ENCODE peak calls at places on chromosome 5, in nine cellular contexts. P is endothelial cell of umbilical vein, S is hepatocyte, T is fibroblast of lung, B is MM.1S, Z is GM23338, M is HCT116, Y is PC-3, U is GM12878. J is an unnamed sample.

GRCh38 chr5:90558344-90559192 is at the start of gene ADGRV1:
- DNase-seq in P (peak; percentile 12), S (peak; percentile 94), T (peak; percentile 76), B (peak; percentile 95), Z (peak; percentile 98), M (peak; percentile 86), Y (peak; percentile 99), U (no peak), J (no peak)

GRCh38 chr5:68555891-68556689 is 340.5 kb downstream of the PIK3R1 start:
- DNase-seq in P (no peak), S (no peak), T (peak; percentile 15), B (no peak), Z (no peak), M (no peak), Y (no peak), U (no peak), J (no peak)

GRCh38 chr5:66144799-66145390 is 795 bp downstream of the SREK1 start:
- DNase-seq in P (peak; percentile 87), S (no peak), T (peak; percentile 64), B (no peak), Z (no peak), M (no peak), Y (no peak), U (no peak), J (no peak)

GRCh38 chr5:174665347-174665746 is 59.0 kb upstream of the MSX2 start:
- DNase-seq in P (no peak), S (no peak), T (no peak), B (no peak), Z (no peak), M (no peak), Y (no peak), U (no peak), J (no peak)

GRCh38 chr5:1068204-1068894 is 43.5 kb downstream of the SLC12A7 start:
- DNase-seq in P (no peak), S (no peak), T (no peak), B (no peak), Z (no peak), M (no peak), Y (no peak), U (no peak), J (no peak)

GRCh38 chr5:56328753-56329560 is 95.8 kb upstream of the ANKRD55 start:
- DNase-seq in P (peak; percentile 72), S (peak; percentile 48), T (peak; percentile 72), B (peak; percentile 86), Z (peak; percentile 24), M (no peak), Y (peak; percentile 67), U (peak; percentile 78), J (no peak)

GRCh38 chr5:39177629-39177959 is 41.8 kb downstream of the FYB1 start:
- DNase-seq in P (no peak), S (no peak), T (no peak), B (no peak), Z (no peak), M (no peak), Y (no peak), U (peak; percentile 21), J (peak; percentile 46)

GRCh38 chr5:112125910-112126309 is 293.2 kb downstream of the EPB41L4A start:
- DNase-seq in P (no peak), S (no peak), T (no peak), B (no peak), Z (no peak), M (no peak), Y (no peak), U (no peak), J (no peak)

GRCh38 chr5:66232701-66233100 is 88.6 kb downstream of the SREK1 start:
- DNase-seq in P (no peak), S (no peak), T (peak; percentile 75), B (no peak), Z (peak; percentile 56), M (no peak), Y (no peak), U (no peak), J (no peak)

GRCh38 chr5:159393854-159394274 is 63.6 kb upstream of the IL12B start:
- DNase-seq in P (no peak), S (no peak), T (no peak), B (no peak), Z (no peak), M (no peak), Y (no peak), U (no peak), J (peak; percentile 6)

GRCh38 chr5:159412284-159413046 is 82.2 kb upstream of the IL12B start:
- DNase-seq in P (no peak), S (no peak), T (no peak), B (no peak), Z (peak; percentile 36), M (no peak), Y (no peak), U (peak; percentile 62), J (peak; percentile 53)

GRCh38 chr5:178589180-178590140 is 733 bp downstream of the COL23A1 start:
- DNase-seq in P (peak; percentile 9), S (peak; percentile 80), T (peak; percentile 50), B (no peak), Z (peak; percentile 65), M (no peak), Y (no peak), U (no peak), J (no peak)

GRCh38 chr5:68576805-68577204 is 361.2 kb downstream of the PIK3R1 start:
- DNase-seq in P (no peak), S (no peak), T (no peak), B (no peak), Z (no peak), M (no peak), Y (peak; percentile 1), U (no peak), J (no peak)

GRCh38 chr5:157143127-157143959 is 678 bp upstream of the MED7 start:
- DNase-seq in P (no peak), S (no peak), T (peak; percentile 21), B (peak; percentile 37), Z (peak; percentile 18), M (no peak), Y (no peak), U (no peak), J (peak; percentile 70)

GRCh38 chr5:151029856-151030336 is 9.5 kb downstream of the GPX3 start:
- DNase-seq in P (no peak), S (no peak), T (no peak), B (no peak), Z (no peak), M (no peak), Y (no peak), U (no peak), J (no peak)

GRCh38 chr5:150510460-150511263 is 2.7 kb downstream of the NDST1 start:
- DNase-seq in P (no peak), S (peak; percentile 86), T (peak; percentile 74), B (no peak), Z (peak; percentile 35), M (no peak), Y (no peak), U (no peak), J (no peak)

DNA sequence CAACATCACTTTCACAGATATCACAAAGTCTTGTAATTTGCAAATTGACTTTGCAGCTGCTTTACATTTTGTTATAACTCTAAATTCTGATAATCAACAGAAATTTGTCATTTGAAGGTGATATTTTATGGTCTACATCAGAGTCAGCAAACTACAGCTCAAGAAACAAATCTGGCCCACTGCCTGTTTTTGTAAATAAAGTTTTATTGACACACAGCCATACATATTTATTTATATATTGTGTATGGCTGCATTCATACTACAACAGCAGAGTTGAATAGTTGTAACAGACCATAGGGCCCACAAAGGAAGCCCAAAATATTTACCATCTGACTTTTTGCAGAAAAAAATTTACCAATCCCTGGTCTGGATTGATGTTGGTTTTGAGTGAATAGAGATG is 87.0 kb upstream of the GRIA1 start:
- DNase-seq in P (no peak), S (no peak), T (no peak), B (no peak), Z (no peak), M (no peak), Y (no peak), U (no peak), J (no peak)
- TF ChIP-seq CTCF in P (no peak), S (no peak), T (no peak), B (no peak), Z (no peak), M (no peak), Y (no peak), U (no peak), J (no peak)

GRCh38 chr5:42993516-42994284 is 46.4 kb downstream of the ANXA2R start:
- DNase-seq in P (peak; percentile 88), S (no peak), T (peak; percentile 88), B (peak; percentile 64), Z (no peak), M (no peak), Y (no peak), U (no peak), J (peak; percentile 71)
- TF ChIP-seq EZH2 in P (no peak), S (no peak), T (no peak), B (no peak), Z (peak; percentile 99), M (no peak), Y (no peak), U (no peak), J (no peak)

GRCh38 chr5:80238778-80239679 is 16.8 kb downstream of the SERINC5 start:
- DNase-seq in P (peak; percentile 62), S (no peak), T (peak; percentile 83), B (no peak), Z (no peak), M (no peak), Y (no peak), U (no peak), J (peak; percentile 33)
- H3K4me2 ChIP-seq in P (no peak overlapping the region), S (no peak overlapping the region), T (peak overlapping the region; percentile 7), B (no peak overlapping the region), Z (peak overlapping the region; percentile 33), M (no peak overlapping the region), Y (no peak overlapping the region), U (no peak overlapping the region), J (no peak overlapping the region)

GRCh38 chr5:95403996-95404395 is 12.8 kb downstream of the FAM81B start:
- DNase-seq in P (no peak), S (no peak), T (peak; percentile 17), B (no peak), Z (no peak), M (no peak), Y (peak; percentile 32), U (no peak), J (no peak)
- TF ChIP-seq CTCF in P (no peak), S (no peak), T (no peak), B (no peak), Z (no peak), M (peak; percentile 15), Y (no peak), U (no peak), J (no peak)

J was measured in DND-41.